ENCODE peak calls at places on chromosome 15, in ten cellular contexts. L, Y, E, F, R, S, M, X, B and T are unnamed samples. For H3K4me1, the result is how much of the 10 kb centered on the place peaks cover.

GRCh38 chr15:67887776-67888175 is 47.9 kb upstream of the RNU6-1 start:
- DNase-seq in L (no peak), Y (no peak), E (no peak), F (no peak), R (no peak), S (no peak), M (no peak), X (no peak), B (no peak), T (no peak)

GRCh38 chr15:53031469-53031868 is 241.3 kb upstream of the ONECUT1 start:
- DNase-seq in L (no peak), Y (no peak), E (no peak), F (no peak), R (no peak), S (no peak), M (no peak), X (no peak), B (no peak), T (no peak)

GRCh38 chr15:35671197-35671596 is 125.2 kb upstream of the DPH6 start:
- DNase-seq in L (no peak), Y (no peak), E (no peak), F (no peak), R (peak), S (no peak), M (no peak), X (no peak), B (no peak), T (no peak)

GRCh38 chr15:81520480-81520879 is 146.5 kb upstream of the TMC3 start:
- DNase-seq in L (no peak), Y (no peak), E (no peak), F (no peak), R (no peak), S (no peak), M (no peak), X (no peak), B (no peak), T (no peak)

GRCh38 chr15:47565986-47566385 is 151.3 kb upstream of the SEMA6D start:
- DNase-seq in L (no peak), Y (no peak), E (no peak), F (no peak), R (no peak), S (no peak), M (no peak), X (no peak), B (no peak), T (no peak)

GRCh38 chr15:86337071-86337470 is 257.4 kb downstream of the AGBL1 start:
- DNase-seq in L (no peak), Y (no peak), E (no peak), F (no peak), R (no peak), S (no peak), M (no peak), X (no peak), B (no peak), T (no peak)

GRCh38 chr15:74565381-74566085 is 24.5 kb downstream of the ARID3B start:
- DNase-seq in L (no peak), Y (no peak), E (no peak), F (no peak), R (no peak), S (no peak), M (no peak), X (no peak), B (no peak), T (no peak)

GRCh38 chr15:52746162-52746721 is 43.9 kb downstream of the ONECUT1 start:
- DNase-seq in L (no peak), Y (no peak), E (no peak), F (no peak), R (no peak), S (no peak), M (no peak), X (no peak), B (no peak), T (no peak)

GRCh38 chr15:66877558-66878285 is 175.7 kb downstream of the SMAD6 start:
- DNase-seq in L (no peak), Y (no peak), E (peak), F (peak), R (no peak), S (no peak), M (no peak), X (no peak), B (no peak), T (no peak)

GRCh38 chr15:77825546-77825945 is 192.8 kb upstream of the LINGO1 start:
- DNase-seq in L (peak), Y (no peak), E (no peak), F (no peak), R (no peak), S (no peak), M (no peak), X (no peak), B (no peak), T (no peak)

GRCh38 chr15:63532307-63532744 is 27.9 kb downstream of the USP3 start:
- DNase-seq in L (no peak), Y (no peak), E (no peak), F (no peak), R (no peak), S (no peak), M (no peak), X (no peak), B (no peak), T (no peak)

GRCh38 chr15:63531586-63531985 is 27.2 kb downstream of the USP3 start:
- DNase-seq in L (no peak), Y (no peak), E (no peak), F (no peak), R (no peak), S (no peak), M (no peak), X (no peak), B (no peak), T (no peak)

GRCh38 chr15:63530235-63530634 is 25.8 kb downstream of the USP3 start:
- DNase-seq in L (no peak), Y (no peak), E (no peak), F (no peak), R (no peak), S (no peak), M (no peak), X (no peak), B (no peak), T (no peak)

GRCh38 chr15:63528138-63528659 is 23.8 kb downstream of the USP3 start:
- DNase-seq in L (no peak), Y (no peak), E (no peak), F (no peak), R (peak), S (no peak), M (no peak), X (no peak), B (no peak), T (no peak)

DNA sequence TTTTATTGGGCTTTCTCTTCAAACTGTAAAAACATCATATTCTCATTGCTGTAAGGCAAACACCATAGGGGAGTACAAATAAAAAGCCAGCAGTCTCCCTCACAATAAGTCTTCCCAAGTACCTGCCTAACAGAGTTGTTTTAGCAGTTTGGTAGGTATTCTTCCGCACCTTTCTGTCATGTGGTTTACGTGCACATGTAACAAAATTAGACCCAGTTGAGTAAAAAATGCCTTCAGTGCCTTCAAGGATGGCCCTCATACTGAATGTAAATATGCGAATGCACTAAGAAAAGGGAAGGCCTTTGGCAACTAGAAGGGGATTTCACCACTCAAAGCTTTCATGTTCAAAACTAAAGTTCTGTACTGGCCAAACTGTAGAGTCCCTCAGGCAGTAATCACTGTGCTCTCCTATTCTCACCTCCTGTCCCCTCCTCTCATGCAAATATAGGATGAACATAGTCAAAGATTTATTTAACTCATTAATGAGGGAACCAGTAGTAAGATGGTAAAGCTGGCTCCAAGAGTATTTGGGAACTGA is 26.4 kb downstream of the USP3 start:
- DNase-seq in L (no peak), Y (no peak), E (no peak), F (no peak), R (no peak), S (no peak), M (no peak), X (no peak), B (no peak), T (no peak)
- H3K4me1 ChIP-seq in L (under half), Y (under half), E (half or more), F (under half), R (under half), S (under half), M (under half), X (under half), B (under half), T (under half)

GRCh38 chr15:90248760-90249122 is 615 bp upstream of the TTLL13 start:
- DNase-seq in L (no peak), Y (no peak), E (no peak), F (no peak), R (no peak), S (no peak), M (no peak), X (no peak), B (no peak), T (no peak)
- H3K4me3 ChIP-seq in L (peak), Y (no peak), E (peak), F (peak), R (no peak), S (no peak), M (no peak), X (peak), B (peak), T (peak)

DNA sequence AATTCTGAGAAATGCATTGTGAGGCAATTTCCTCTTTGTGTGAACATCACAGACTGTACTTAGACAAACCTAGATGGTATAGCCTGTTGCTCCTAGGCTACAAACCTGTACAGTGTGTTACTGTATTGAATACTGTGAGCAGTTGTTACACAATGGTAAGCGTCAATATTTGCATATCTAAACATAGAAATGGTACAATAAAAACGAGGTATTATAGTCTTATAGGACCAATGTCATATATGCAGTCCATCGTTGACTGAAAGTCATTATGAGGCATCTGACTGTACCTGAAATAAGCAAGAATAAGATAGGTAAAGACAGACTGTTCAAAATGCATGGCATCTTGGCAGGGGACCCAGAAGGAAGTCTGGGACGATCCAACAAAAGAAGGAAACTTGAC is 9.4 kb upstream of the SPRED1 start:
- DNase-seq in L (no peak), Y (no peak), E (no peak), F (no peak), R (no peak), S (peak), M (peak), X (no peak), B (no peak), T (no peak)
- H3K27ac ChIP-seq in L (no peak), Y (no peak), E (no peak), F (no peak), R (no peak), S (peak), M (peak), X (no peak), B (no peak), T (no peak)

DNA sequence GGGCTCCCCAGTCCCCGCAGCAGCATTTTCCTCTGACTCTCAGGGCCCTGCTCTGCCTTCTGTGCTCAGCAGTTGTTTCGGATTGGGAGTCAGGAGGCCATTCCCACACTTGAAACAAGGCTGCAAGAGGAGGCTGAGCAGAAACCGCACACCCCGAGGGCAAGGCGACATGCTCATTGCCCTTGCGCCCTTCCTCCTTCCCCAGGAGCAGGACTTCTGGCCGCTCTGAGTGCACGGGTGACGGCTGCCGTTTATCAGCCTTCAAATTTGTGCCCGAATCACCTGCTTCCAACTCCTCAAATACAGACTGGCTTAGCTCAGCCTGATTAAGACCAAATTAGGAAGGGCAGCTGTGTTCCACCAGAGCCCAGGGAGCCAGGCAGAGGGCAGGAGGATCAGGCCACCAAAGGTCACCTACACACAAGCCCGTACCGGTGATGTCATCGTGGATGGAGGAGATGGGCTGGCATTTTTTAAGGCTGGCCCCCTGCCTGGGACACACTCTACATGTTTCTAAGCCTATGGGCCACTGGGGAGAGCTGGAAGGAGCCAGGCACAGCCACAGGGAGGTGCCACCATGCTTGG is 38.1 kb downstream of the TM2D3 start:
- DNase-seq in L (peak), Y (no peak), E (no peak), F (peak), R (no peak), S (no peak), M (no peak), X (no peak), B (no peak), T (no peak)
- H3K4me1 ChIP-seq in L (under half), Y (under half), E (half or more), F (half or more), R (under half), S (under half), M (under half), X (under half), B (under half), T (under half)